ENCODE peak calls at places on chromosomes 3 and 15, in nine cellular contexts. One of them, this sample, is unnamed.

GRCh38 chr3:130906374-130906995 is 12.6 kb downstream of the ATP2C1 start:
- DNase-seq in H9: no peak
- DNase-seq in GM23338: no peak
- DNase-seq in HepG2: no peak
- DNase-seq in DND-41: no peak
- DNase-seq in endothelial cell of umbilical vein: no peak
- DNase-seq in astrocyte: peak
- DNase-seq in hepatocyte: no peak
- DNase-seq in neuronal stem cell: no peak
- DNase-seq in this sample: peak

GRCh38 chr3:17195192-17195611 is 310.4 kb downstream of the PLCL2 start:
- DNase-seq in DND-41: peak
- DNase-seq in HepG2: no peak
- DNase-seq in GM23338: no peak
- DNase-seq in endothelial cell of umbilical vein: no peak
- DNase-seq in astrocyte: peak
- DNase-seq in H9: no peak
- DNase-seq in hepatocyte: no peak
- DNase-seq in neuronal stem cell: no peak
- DNase-seq in this sample: peak

GRCh38 chr15:43220991-43221403 is at the start of gene EPB42:
- DNase-seq in H9: no peak
- DNase-seq in astrocyte: no peak
- DNase-seq in HepG2: no peak
- DNase-seq in DND-41: no peak
- DNase-seq in GM23338: no peak
- DNase-seq in neuronal stem cell: no peak
- DNase-seq in hepatocyte: no peak
- DNase-seq in endothelial cell of umbilical vein: no peak
- DNase-seq in this sample: no peak

GRCh38 chr3:194187543-194187942 is 51.6 kb downstream of the HES1 start:
- DNase-seq in endothelial cell of umbilical vein: no peak
- DNase-seq in HepG2: no peak
- DNase-seq in DND-41: peak
- DNase-seq in H9: no peak
- DNase-seq in hepatocyte: no peak
- DNase-seq in GM23338: no peak
- DNase-seq in neuronal stem cell: no peak
- DNase-seq in astrocyte: no peak
- DNase-seq in this sample: no peak

GRCh38 chr3:187567026-187567425 is 103.2 kb downstream of the SST start:
- DNase-seq in astrocyte: peak
- DNase-seq in neuronal stem cell: no peak
- DNase-seq in H9: no peak
- DNase-seq in endothelial cell of umbilical vein: no peak
- DNase-seq in GM23338: no peak
- DNase-seq in hepatocyte: no peak
- DNase-seq in HepG2: no peak
- DNase-seq in DND-41: no peak
- DNase-seq in this sample: peak

GRCh38 chr3:86938706-86939105 is 52.2 kb downstream of the VGLL3 start:
- DNase-seq in HepG2: no peak
- DNase-seq in neuronal stem cell: no peak
- DNase-seq in astrocyte: peak
- DNase-seq in endothelial cell of umbilical vein: no peak
- DNase-seq in GM23338: no peak
- DNase-seq in DND-41: no peak
- DNase-seq in hepatocyte: no peak
- DNase-seq in H9: no peak
- DNase-seq in this sample: peak

GRCh38 chr15:90872481-90873184 is 4.2 kb downstream of the FURIN start:
- DNase-seq in DND-41: no peak
- DNase-seq in HepG2: peak
- DNase-seq in GM23338: no peak
- DNase-seq in H9: peak
- DNase-seq in endothelial cell of umbilical vein: peak
- DNase-seq in hepatocyte: peak
- DNase-seq in neuronal stem cell: no peak
- DNase-seq in astrocyte: peak
- DNase-seq in this sample: peak

GRCh38 chr3:187741403-187742350 is 3.6 kb downstream of the BCL6 start:
- DNase-seq in DND-41: peak
- DNase-seq in H9: peak
- DNase-seq in hepatocyte: peak
- DNase-seq in endothelial cell of umbilical vein: peak
- DNase-seq in neuronal stem cell: peak
- DNase-seq in HepG2: peak
- DNase-seq in GM23338: peak
- DNase-seq in astrocyte: peak
- DNase-seq in this sample: peak

GRCh38 chr3:80556728-80557127 is 788.9 kb upstream of the ROBO1 start:
- DNase-seq in DND-41: no peak
- DNase-seq in H9: no peak
- DNase-seq in hepatocyte: peak
- DNase-seq in HepG2: no peak
- DNase-seq in neuronal stem cell: no peak
- DNase-seq in endothelial cell of umbilical vein: no peak
- DNase-seq in GM23338: no peak
- DNase-seq in astrocyte: no peak
- DNase-seq in this sample: peak

GRCh38 chr3:124812291-124813265 is 74.6 kb downstream of the ITGB5 start:
- DNase-seq in hepatocyte: peak
- DNase-seq in GM23338: no peak
- DNase-seq in neuronal stem cell: no peak
- DNase-seq in astrocyte: peak
- DNase-seq in HepG2: peak
- DNase-seq in endothelial cell of umbilical vein: peak
- DNase-seq in DND-41: no peak
- DNase-seq in H9: no peak
- DNase-seq in this sample: peak

GRCh38 chr3:184696643-184697042 is 15.2 kb downstream of the MAGEF1 start:
- DNase-seq in endothelial cell of umbilical vein: no peak
- DNase-seq in astrocyte: no peak
- DNase-seq in DND-41: no peak
- DNase-seq in HepG2: no peak
- DNase-seq in H9: no peak
- DNase-seq in hepatocyte: peak
- DNase-seq in neuronal stem cell: no peak
- DNase-seq in GM23338: no peak
- DNase-seq in this sample: no peak

GRCh38 chr3:13276438-13277129 is 143.5 kb downstream of the NUP210 start:
- DNase-seq in astrocyte: no peak
- DNase-seq in hepatocyte: no peak
- DNase-seq in GM23338: no peak
- DNase-seq in HepG2: no peak
- DNase-seq in DND-41: no peak
- DNase-seq in neuronal stem cell: no peak
- DNase-seq in endothelial cell of umbilical vein: no peak
- DNase-seq in H9: no peak
- DNase-seq in this sample: no peak

GRCh38 chr3:67296039-67296892 is 298.2 kb downstream of the KBTBD8 start:
- DNase-seq in HepG2: peak
- DNase-seq in endothelial cell of umbilical vein: no peak
- DNase-seq in H9: peak
- DNase-seq in GM23338: peak
- DNase-seq in hepatocyte: peak
- DNase-seq in neuronal stem cell: no peak
- DNase-seq in DND-41: no peak
- DNase-seq in astrocyte: no peak
- DNase-seq in this sample: no peak

GRCh38 chr3:180048108-180048507 is 11.4 kb upstream of the PEX5L start:
- DNase-seq in GM23338: no peak
- DNase-seq in H9: no peak
- DNase-seq in hepatocyte: no peak
- DNase-seq in neuronal stem cell: no peak
- DNase-seq in HepG2: no peak
- DNase-seq in DND-41: no peak
- DNase-seq in astrocyte: no peak
- DNase-seq in endothelial cell of umbilical vein: no peak
- DNase-seq in this sample: no peak

GRCh38 chr3:177126015-177126773 is 71.1 kb downstream of the TBL1XR1 start:
- DNase-seq in endothelial cell of umbilical vein: peak
- DNase-seq in H9: no peak
- DNase-seq in neuronal stem cell: no peak
- DNase-seq in DND-41: no peak
- DNase-seq in astrocyte: peak
- DNase-seq in HepG2: no peak
- DNase-seq in GM23338: no peak
- DNase-seq in hepatocyte: no peak
- DNase-seq in this sample: peak

GRCh38 chr3:140089403-140090072 is 154.6 kb downstream of the CLSTN2 start:
- DNase-seq in endothelial cell of umbilical vein: no peak
- DNase-seq in neuronal stem cell: no peak
- DNase-seq in GM23338: peak
- DNase-seq in H9: no peak
- DNase-seq in astrocyte: no peak
- DNase-seq in hepatocyte: no peak
- DNase-seq in HepG2: no peak
- DNase-seq in DND-41: no peak
- DNase-seq in this sample: no peak

GRCh38 chr3:57080171-57080570 is 19.7 kb downstream of the SPATA12 start:
- DNase-seq in H9: peak
- DNase-seq in GM23338: peak
- DNase-seq in HepG2: no peak
- DNase-seq in astrocyte: no peak
- DNase-seq in neuronal stem cell: no peak
- DNase-seq in endothelial cell of umbilical vein: no peak
- DNase-seq in DND-41: no peak
- DNase-seq in hepatocyte: no peak
- DNase-seq in this sample: no peak

GRCh38 chr15:74964794-74965193 is 8.2 kb upstream of the RPP25 start:
- DNase-seq in hepatocyte: no peak
- DNase-seq in DND-41: no peak
- DNase-seq in astrocyte: no peak
- DNase-seq in H9: no peak
- DNase-seq in neuronal stem cell: no peak
- DNase-seq in GM23338: no peak
- DNase-seq in endothelial cell of umbilical vein: peak
- DNase-seq in HepG2: no peak
- DNase-seq in this sample: peak

GRCh38 chr3:49476563-49476962 is 6.5 kb downstream of the DAG1 start:
- DNase-seq in endothelial cell of umbilical vein: peak
- DNase-seq in H9: no peak
- DNase-seq in hepatocyte: no peak
- DNase-seq in DND-41: no peak
- DNase-seq in neuronal stem cell: no peak
- DNase-seq in GM23338: no peak
- DNase-seq in HepG2: no peak
- DNase-seq in astrocyte: no peak
- DNase-seq in this sample: peak

GRCh38 chr3:154170300-154170699 is 49.1 kb downstream of the ARHGEF26 start:
- DNase-seq in astrocyte: no peak
- DNase-seq in neuronal stem cell: no peak
- DNase-seq in GM23338: no peak
- DNase-seq in H9: no peak
- DNase-seq in hepatocyte: no peak
- DNase-seq in DND-41: no peak
- DNase-seq in HepG2: peak
- DNase-seq in endothelial cell of umbilical vein: no peak
- DNase-seq in this sample: no peak

GRCh38 chr15:26967719-26968269 is 3.2 kb upstream of the GABRG3 start:
- DNase-seq in hepatocyte: peak
- DNase-seq in DND-41: no peak
- DNase-seq in neuronal stem cell: peak
- DNase-seq in endothelial cell of umbilical vein: no peak
- DNase-seq in H9: peak
- DNase-seq in HepG2: no peak
- DNase-seq in GM23338: peak
- DNase-seq in astrocyte: peak
- DNase-seq in this sample: peak
- H2AFZ ChIP-seq in hepatocyte: peak
- H2AFZ ChIP-seq in DND-41: no peak
- H2AFZ ChIP-seq in neuronal stem cell: peak
- H2AFZ ChIP-seq in endothelial cell of umbilical vein: no peak
- H2AFZ ChIP-seq in H9: peak
- H2AFZ ChIP-seq in HepG2: no peak
- H2AFZ ChIP-seq in GM23338: peak
- H2AFZ ChIP-seq in astrocyte: peak
- H2AFZ ChIP-seq in this sample: peak

GRCh38 chr3:3216401-3216800 is 36.9 kb upstream of the CRBN start:
- DNase-seq in H9: no peak
- DNase-seq in DND-41: no peak
- DNase-seq in neuronal stem cell: no peak
- DNase-seq in GM23338: no peak
- DNase-seq in endothelial cell of umbilical vein: no peak
- DNase-seq in astrocyte: no peak
- DNase-seq in HepG2: no peak
- DNase-seq in hepatocyte: no peak
- DNase-seq in this sample: no peak
- H3K27ac ChIP-seq in H9: no peak
- H3K27ac ChIP-seq in DND-41: no peak
- H3K27ac ChIP-seq in neuronal stem cell: no peak
- H3K27ac ChIP-seq in GM23338: no peak
- H3K27ac ChIP-seq in endothelial cell of umbilical vein: no peak
- H3K27ac ChIP-seq in astrocyte: no peak
- H3K27ac ChIP-seq in HepG2: no peak
- H3K27ac ChIP-seq in hepatocyte: no peak
- H3K27ac ChIP-seq in this sample: no peak

DNA sequence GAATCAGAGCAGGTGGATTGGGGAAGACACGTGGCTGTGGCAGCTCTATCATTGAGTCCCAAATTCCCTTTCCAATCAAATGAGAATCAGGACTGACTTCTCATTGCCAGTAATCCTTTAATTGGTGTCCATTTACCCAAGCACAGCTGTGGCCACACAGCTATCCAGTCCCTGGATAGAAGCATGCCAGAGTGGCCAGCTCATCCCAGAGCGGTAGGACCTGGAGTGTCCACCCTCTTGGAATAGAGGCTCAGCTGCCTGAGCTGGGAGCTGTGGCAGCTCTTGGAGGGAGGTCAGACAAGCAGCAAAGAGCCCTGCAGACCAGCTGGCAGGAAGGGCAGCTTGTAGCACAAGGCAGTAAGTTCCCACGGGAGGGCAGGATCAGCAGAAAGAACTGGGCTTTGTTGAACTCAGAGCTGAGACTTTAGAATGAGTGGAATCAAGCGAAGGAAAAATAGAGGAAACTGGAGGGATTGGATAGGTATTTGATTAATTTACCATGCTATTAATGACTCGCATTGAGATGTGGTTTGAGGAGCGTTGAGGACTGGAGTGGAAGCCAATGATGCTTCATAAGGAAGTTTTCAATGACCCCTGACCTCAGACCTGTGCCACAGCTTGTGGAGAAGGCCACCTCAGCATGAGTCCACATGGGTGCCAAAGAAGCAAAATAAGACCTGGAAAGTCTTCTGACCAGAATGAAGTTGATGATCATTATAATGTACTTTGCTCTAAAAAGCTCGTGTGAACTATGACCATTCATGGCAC is 6.9 kb upstream of the ALPK3 start:
- DNase-seq in GM23338: no peak
- DNase-seq in DND-41: no peak
- DNase-seq in astrocyte: peak
- DNase-seq in H9: no peak
- DNase-seq in HepG2: no peak
- DNase-seq in endothelial cell of umbilical vein: no peak
- DNase-seq in hepatocyte: no peak
- DNase-seq in neuronal stem cell: no peak
- DNase-seq in this sample: peak
- H2AFZ ChIP-seq in GM23338: no peak
- H2AFZ ChIP-seq in DND-41: no peak
- H2AFZ ChIP-seq in astrocyte: no peak
- H2AFZ ChIP-seq in H9: no peak
- H2AFZ ChIP-seq in HepG2: no peak
- H2AFZ ChIP-seq in endothelial cell of umbilical vein: no peak
- H2AFZ ChIP-seq in hepatocyte: no peak
- H2AFZ ChIP-seq in neuronal stem cell: no peak
- H2AFZ ChIP-seq in this sample: no peak

GRCh38 chr3:14475601-14476000 is 64.5 kb downstream of the GRIP2 start:
- DNase-seq in endothelial cell of umbilical vein: no peak
- DNase-seq in neuronal stem cell: no peak
- DNase-seq in astrocyte: no peak
- DNase-seq in hepatocyte: no peak
- DNase-seq in HepG2: no peak
- DNase-seq in GM23338: no peak
- DNase-seq in DND-41: no peak
- DNase-seq in H9: no peak
- DNase-seq in this sample: no peak
- H3K27ac ChIP-seq in endothelial cell of umbilical vein: no peak
- H3K27ac ChIP-seq in neuronal stem cell: no peak
- H3K27ac ChIP-seq in astrocyte: no peak
- H3K27ac ChIP-seq in hepatocyte: no peak
- H3K27ac ChIP-seq in HepG2: no peak
- H3K27ac ChIP-seq in GM23338: no peak
- H3K27ac ChIP-seq in DND-41: no peak
- H3K27ac ChIP-seq in H9: no peak
- H3K27ac ChIP-seq in this sample: no peak